ENCODE peak calls at places on chromosomes 4 and X, in eight cellular contexts. R is breast epithelium, I is heart left ventricle, C is uterus, H is transverse colon, M is adrenal gland, U is prostate gland, Y is HCT116. P is an unnamed sample. For H3K36me3 and H3K4me1, the result is how much of the 10 kb centered on the place peaks cover.

GRCh38 chrX:44675364-44676024 is 132.8 kb upstream of the FUNDC1 start:
- DNase-seq in U (peak), Y (no peak), M (peak), I (peak), R (no peak), C (peak), H (no peak), P (peak)

GRCh38 chrX:70552174-70552704 is 107.6 kb downstream of the DLG3 start:
- DNase-seq in M (no peak), H (no peak), C (no peak), R (no peak), Y (no peak), I (no peak), U (no peak), P (no peak)

GRCh38 chr4:7295917-7296660 is 103.8 kb downstream of the SORCS2 start:
- DNase-seq in I (peak), C (peak), M (peak), Y (peak), U (no peak), H (peak), R (no peak), P (peak)

GRCh38 chr4:150581611-150582010 is 340 bp upstream of the MAB21L2 start:
- DNase-seq in M (no peak), U (no peak), R (no peak), I (peak), Y (no peak), H (peak), C (no peak), P (no peak)

GRCh38 chrX:17931855-17932254 is 70.8 kb upstream of the RAI2 start:
- DNase-seq in Y (no peak), C (no peak), R (no peak), M (no peak), I (no peak), U (no peak), H (no peak), P (no peak)

GRCh38 chr4:47536956-47537355 is 51.9 kb downstream of the ATP10D start:
- DNase-seq in U (no peak), Y (no peak), R (no peak), H (no peak), M (no peak), I (no peak), C (no peak), P (no peak)

GRCh38 chr4:8727546-8728510 is 135.3 kb downstream of the CPZ start:
- DNase-seq in Y (no peak), I (no peak), R (peak), U (no peak), C (no peak), H (no peak), M (peak), P (no peak)

GRCh38 chr4:74437866-74438265 is 7.1 kb upstream of the AREG start:
- DNase-seq in H (no peak), Y (no peak), C (no peak), U (no peak), I (no peak), M (no peak), R (no peak), P (no peak)

GRCh38 chr4:184163813-184164212 is 53.9 kb downstream of the ENPP6 start:
- DNase-seq in H (peak), I (peak), C (peak), U (peak), Y (no peak), M (peak), R (no peak), P (peak)

GRCh38 chrX:40173662-40174593 is 76.2 kb upstream of the BCOR start:
- DNase-seq in M (peak), C (peak), I (no peak), Y (peak), H (peak), R (no peak), U (peak), P (peak)

GRCh38 chr4:169282429-169283113 is 11.8 kb upstream of the SH3RF1 start:
- DNase-seq in I (no peak), U (no peak), C (no peak), H (no peak), Y (no peak), M (no peak), R (no peak), P (no peak)

GRCh38 chr4:177401658-177402273 is 40.5 kb downstream of the AGA start:
- DNase-seq in U (no peak), H (no peak), C (no peak), Y (no peak), M (no peak), R (no peak), I (no peak), P (no peak)

GRCh38 chrX:110915120-110915519 is 119.5 kb upstream of the CHRDL1 start:
- DNase-seq in M (no peak), U (no peak), I (no peak), Y (no peak), H (no peak), R (no peak), C (no peak), P (no peak)

GRCh38 chrX:29787666-29788065 is 427.7 kb upstream of the MAGEB2 start:
- DNase-seq in Y (no peak), R (no peak), C (no peak), M (no peak), U (no peak), I (no peak), H (no peak), P (no peak)

GRCh38 chr4:142656178-142656577 is 189.9 kb downstream of the INPP4B start:
- DNase-seq in C (no peak), M (no peak), H (no peak), U (no peak), R (no peak), I (no peak), Y (peak), P (no peak)

GRCh38 chrX:19857131-19857530 is 30.3 kb downstream of the SH3KBP1 start:
- DNase-seq in M (no peak), U (no peak), Y (no peak), I (no peak), R (no peak), H (no peak), C (no peak), P (no peak)

GRCh38 chrX:143663755-143664154 is 27.9 kb upstream of the SLITRK4 start:
- DNase-seq in Y (no peak), R (no peak), H (no peak), I (no peak), M (no peak), C (no peak), U (no peak), P (no peak)

GRCh38 chrX:143633530-143634372 is 2.1 kb downstream of the SLITRK4 start:
- DNase-seq in M (peak), Y (no peak), H (no peak), R (no peak), C (no peak), U (no peak), I (no peak), P (peak)

GRCh38 chr4:128068927-128069326 is 7.8 kb downstream of the LARP1B start:
- DNase-seq in I (no peak), U (no peak), Y (peak), R (no peak), H (no peak), M (no peak), C (no peak), P (peak)

GRCh38 chrX:49073641-49074575 is at the start of gene PRAF2:
- DNase-seq in H (peak), Y (peak), I (peak), C (peak), M (peak), U (peak), R (peak), P (peak)

GRCh38 chrX:64894454-64895038 is 81.7 kb downstream of the ZC4H2 start:
- DNase-seq in R (no peak), C (no peak), M (peak), U (peak), I (peak), Y (peak), H (peak), P (peak)

GRCh38 chr4:175947117-175947722 is 118.4 kb upstream of the WDR17 start:
- DNase-seq in I (no peak), Y (peak), M (no peak), H (no peak), U (no peak), R (no peak), C (no peak), P (no peak)

GRCh38 chr4:118351851-118352827 is 664 bp downstream of the PRSS12 start:
- DNase-seq in H (peak), M (no peak), Y (peak), U (no peak), R (peak), C (no peak), I (no peak), P (peak)

GRCh38 chrX:102345916-102346315 is 93.9 kb downstream of the NXF2B start:
- DNase-seq in H (peak), R (peak), I (peak), M (peak), C (peak), U (peak), Y (no peak), P (peak)

GRCh38 chr4:89469930-89470375 is 162.4 kb upstream of the GPRIN3 start:
- DNase-seq in Y (no peak), H (no peak), M (no peak), R (no peak), I (no peak), C (no peak), U (peak), P (no peak)

GRCh38 chr4:10192331-10192730 is 75.7 kb upstream of the WDR1 start:
- DNase-seq in R (no peak), U (no peak), C (no peak), Y (no peak), H (no peak), I (no peak), M (no peak), P (no peak)

GRCh38 chr4:38753021-38753806 is 29.6 kb downstream of the TLR10 start:
- DNase-seq in I (peak), C (peak), R (peak), U (peak), M (peak), H (peak), Y (peak), P (peak)
- TF ChIP-seq POLR2A in I (no peak), C (peak), R (no peak), U (peak), M (no peak), H (no peak), Y (no peak), P (no peak)

DNA sequence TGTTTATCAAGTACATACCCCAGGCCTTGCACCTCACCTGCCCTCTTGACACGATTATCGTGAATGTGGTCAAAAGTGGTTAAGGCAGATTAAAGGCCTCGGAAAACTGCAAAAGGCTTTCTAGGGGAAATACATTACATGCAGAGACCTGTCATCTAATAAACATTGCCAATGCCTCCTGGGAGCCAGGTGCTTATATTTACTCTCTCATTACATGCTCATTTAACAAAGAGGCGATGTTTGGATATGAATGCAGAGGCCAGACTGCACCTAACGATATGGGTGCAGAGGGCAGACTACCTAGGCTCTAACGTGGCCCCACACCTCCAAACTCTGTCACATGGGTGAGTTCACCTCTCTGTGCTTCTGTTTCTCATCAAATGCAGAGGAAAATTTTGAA is 14.5 kb downstream of the CRMP1 start:
- DNase-seq in Y (no peak), U (no peak), C (no peak), H (no peak), R (no peak), I (no peak), M (no peak), P (no peak)
- H3K36me3 ChIP-seq in Y (under half), U (under half), C (under half), H (under half), R (under half), I (under half), M (under half), P (under half)

GRCh38 chrX:66008403-66008970 is 31.4 kb downstream of the VSIG4 start:
- DNase-seq in I (no peak), H (no peak), U (no peak), C (no peak), R (no peak), M (no peak), Y (no peak), P (no peak)

GRCh38 chrX:66005832-66006449 is 33.9 kb downstream of the VSIG4 start:
- DNase-seq in Y (no peak), R (no peak), C (no peak), I (no peak), U (no peak), H (no peak), M (no peak), P (no peak)

GRCh38 chrX:66007851-66008250 is 32.0 kb downstream of the VSIG4 start:
- DNase-seq in Y (no peak), U (no peak), M (no peak), I (no peak), R (no peak), C (no peak), H (no peak), P (no peak)

GRCh38 chrX:66012094-66012534 is 27.8 kb downstream of the VSIG4 start:
- DNase-seq in H (peak), Y (no peak), M (no peak), C (no peak), I (no peak), R (no peak), U (no peak), P (no peak)

GRCh38 chrX:66009231-66009845 is 30.5 kb downstream of the VSIG4 start:
- DNase-seq in R (no peak), U (no peak), I (no peak), C (no peak), H (no peak), M (no peak), Y (no peak), P (no peak)
- H3K4me1 ChIP-seq in R (under half), U (under half), I (under half), C (under half), H (under half), M (under half), Y (under half), P (under half)

GRCh38 chr4:56435001-56435747 is at the start of gene PPAT:
- DNase-seq in I (peak), M (peak), Y (peak), H (peak), R (peak), C (peak), U (peak), P (peak)
- TF ChIP-seq POLR2A in I (no peak), M (no peak), Y (peak), H (peak), R (no peak), C (peak), U (peak), P (no peak)

GRCh38 chr4:3108211-3108610 is 33.7 kb downstream of the HTT start:
- DNase-seq in H (no peak), C (no peak), I (no peak), R (no peak), M (no peak), U (no peak), Y (no peak), P (no peak)
- H3K36me3 ChIP-seq in H (under half), C (under half), I (half or more), R (under half), M (under half), U (under half), Y (under half), P (under half)

GRCh38 chr4:31148990-31149389 is 428.8 kb downstream of the PCDH7 start:
- DNase-seq in H (no peak), I (no peak), R (no peak), Y (no peak), U (no peak), C (no peak), M (no peak), P (no peak)
- H3K4me1 ChIP-seq in H (under half), I (under half), R (under half), Y (under half), U (under half), C (under half), M (under half), P (under half)

GRCh38 chr4:69718376-69719293 is 41.8 kb downstream of the SULT1B1 start:
- DNase-seq in I (no peak), Y (no peak), R (no peak), C (no peak), H (no peak), U (no peak), M (no peak), P (no peak)

GRCh38 chr4:69716654-69717053 is 43.8 kb downstream of the SULT1B1 start:
- DNase-seq in C (no peak), M (no peak), I (no peak), U (no peak), R (no peak), Y (no peak), H (no peak), P (no peak)

GRCh38 chr4:69714086-69714485 is 46.3 kb downstream of the SULT1B1 start:
- DNase-seq in R (no peak), I (no peak), C (no peak), H (no peak), M (no peak), Y (no peak), U (no peak), P (no peak)

GRCh38 chr4:69713593-69713992 is 46.8 kb downstream of the SULT1B1 start:
- DNase-seq in R (no peak), I (no peak), M (peak), U (no peak), H (no peak), Y (no peak), C (no peak), P (no peak)

DNA sequence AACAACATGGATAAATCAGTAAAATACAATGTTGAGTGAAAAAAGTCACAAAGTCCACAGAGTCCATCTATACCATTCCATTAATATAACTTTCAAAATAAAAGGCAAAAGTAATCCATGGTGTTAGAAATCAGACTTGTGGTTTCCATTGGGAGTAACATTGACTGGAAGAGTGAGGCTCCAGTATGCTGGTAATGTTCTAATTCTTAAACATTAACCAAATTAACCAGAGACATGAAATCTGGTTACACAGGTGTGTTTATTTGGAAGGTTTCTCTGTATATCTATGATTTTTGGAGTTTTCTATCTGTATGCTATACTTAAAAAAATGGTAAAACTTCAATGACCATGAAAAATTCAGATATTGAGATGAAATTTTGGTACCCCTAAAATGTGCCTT is 42.6 kb downstream of the SULT1B1 start:
- DNase-seq in Y (no peak), C (no peak), M (no peak), I (no peak), R (no peak), U (no peak), H (no peak), P (no peak)
- TF ChIP-seq POLR2A in Y (no peak), C (no peak), M (no peak), I (no peak), R (no peak), U (no peak), H (no peak), P (no peak)